ENCODE peak calls at places on chromosomes 12 and 14, in five cellular contexts. I is EL, X is GDM1, J is astrocyte of the spinal cord, Q is SHP77. M is an unnamed sample.

GRCh38 chr14:60648169-60648933 is 926 bp downstream of the SIX1 start:
- DNase-seq in I (peak; percentile 54), X (no peak), J (peak; percentile 38), Q (peak; percentile 4), M (no peak)

GRCh38 chr12:125152463-125152862 is 87.2 kb downstream of the AACS start:
- DNase-seq in I (no peak), X (no peak), J (no peak), Q (no peak), M (no peak)

GRCh38 chr12:42255875-42256261 is 17.8 kb upstream of the YAF2 start:
- DNase-seq in I (no peak), X (no peak), J (no peak), Q (no peak), M (no peak)

GRCh38 chr14:25406818-25407217 is 356.9 kb upstream of the STXBP6 start:
- DNase-seq in I (peak; percentile 8), X (peak; percentile 24), J (no peak), Q (peak; percentile 52), M (no peak)

GRCh38 chr14:69848903-69849391 is 30.3 kb upstream of the SMOC1 start:
- DNase-seq in I (no peak), X (no peak), J (no peak), Q (peak; percentile 72), M (no peak)

GRCh38 chr12:3951380-3952135 is 78.4 kb upstream of the PARP11 start:
- DNase-seq in I (no peak), X (no peak), J (no peak), Q (no peak), M (no peak)

GRCh38 chr14:32950584-32950983 is 11.9 kb downstream of the NPAS3 start:
- DNase-seq in I (no peak), X (no peak), J (peak; percentile 54), Q (no peak), M (no peak)

GRCh38 chr12:54561164-54561563 is 11.8 kb downstream of the PDE1B start:
- DNase-seq in I (no peak), X (no peak), J (no peak), Q (no peak), M (no peak)

GRCh38 chr12:31773867-31774266 is 45.0 kb upstream of the AMN1 start:
- DNase-seq in I (no peak), X (no peak), J (no peak), Q (no peak), M (no peak)

GRCh38 chr12:7319934-7320333 is 16.1 kb downstream of the ACSM4 start:
- DNase-seq in I (no peak), X (no peak), J (no peak), Q (no peak), M (no peak)

GRCh38 chr12:52952082-52952801 is 3.3 kb downstream of the KRT18 start:
- DNase-seq in I (no peak), X (no peak), J (no peak), Q (no peak), M (no peak)

GRCh38 chr14:99190696-99191662 is 81.0 kb downstream of the BCL11B start:
- DNase-seq in I (no peak), X (no peak), J (no peak), Q (no peak), M (no peak)

GRCh38 chr12:71664411-71665108 is 459 bp downstream of the THAP2 start:
- DNase-seq in I (no peak), X (no peak), J (no peak), Q (no peak), M (no peak)

GRCh38 chr12:93712204-93712603 is 35.0 kb downstream of the CRADD start:
- DNase-seq in I (no peak), X (no peak), J (no peak), Q (no peak), M (no peak)

GRCh38 chr14:102235275-102235897 is 69.6 kb downstream of the MOK start:
- DNase-seq in I (peak; percentile 80), X (peak; percentile 48), J (peak; percentile 88), Q (peak; percentile 23), M (peak; percentile 55)

GRCh38 chr12:91432079-91432478 is 249.5 kb upstream of the DCN start:
- DNase-seq in I (peak; percentile 10), X (no peak), J (peak; percentile 37), Q (no peak), M (no peak)

GRCh38 chr14:36478782-36479181 is 41.2 kb downstream of the NKX2-1 start:
- DNase-seq in I (no peak), X (no peak), J (no peak), Q (no peak), M (no peak)

GRCh38 chr14:103730490-103731035 is 15.0 kb downstream of the ZFYVE21 start:
- DNase-seq in I (no peak), X (no peak), J (no peak), Q (no peak), M (no peak)

GRCh38 chr12:51863921-51864700 is 15.6 kb upstream of the FIGNL2 start:
- DNase-seq in I (no peak), X (no peak), J (peak; percentile 18), Q (no peak), M (no peak)

GRCh38 chr14:56895154-56895553 is 84.9 kb upstream of the OTX2 start:
- DNase-seq in I (no peak), X (no peak), J (no peak), Q (no peak), M (no peak)

GRCh38 chr14:67413806-67414769 is 2.1 kb upstream of the PLEK2 start:
- DNase-seq in I (peak; percentile 94), X (peak; percentile 75), J (peak; percentile 90), Q (no peak), M (peak; percentile 6)

GRCh38 chr12:579450-580110 is 83.7 kb downstream of the NINJ2 start:
- DNase-seq in I (no peak), X (no peak), J (no peak), Q (no peak), M (no peak)

GRCh38 chr12:78571953-78572352 is 292.6 kb upstream of the SYT1 start:
- DNase-seq in I (no peak), X (no peak), J (no peak), Q (no peak), M (no peak)

GRCh38 chr12:64608901-64609542 is 1.3 kb upstream of the RASSF3 start:
- DNase-seq in I (peak; percentile 73), X (peak; percentile 28), J (peak; percentile 56), Q (peak; percentile 51), M (no peak)

M was measured in activated gamma-delta T cell treated with anti-CD3 and anti-CD28 coated beads, Interleukin-2, amount 50 U/mL, for 16 hours.